ENCODE peak calls at places on chromosome 12, in five cellular contexts. G, H, Z, E and N are unnamed samples.

GRCh38 chr12:104656921-104657320 is 200.2 kb downstream of the CHST11 start:
- DNase-seq in Z (no peak), G (no peak), H (no peak), E (peak; percentile 79), N (no peak)

GRCh38 chr12:3110579-3110978 is 33.4 kb downstream of the TSPAN9 start:
- DNase-seq in E (no peak), H (no peak), G (no peak), Z (no peak), N (no peak)

GRCh38 chr12:55933158-55933798 is 2.3 kb downstream of the DGKA start:
- DNase-seq in H (no peak), G (no peak), E (peak; percentile 32), Z (no peak), N (no peak)

GRCh38 chr12:2893007-2893406 is 2.3 kb downstream of the TULP3 start:
- DNase-seq in E (peak; percentile 96), G (no peak), Z (no peak), H (no peak), N (no peak)

GRCh38 chr12:47954467-47955045 is 8.8 kb upstream of the TMEM106C start:
- DNase-seq in Z (no peak), E (no peak), H (no peak), G (no peak), N (no peak)

GRCh38 chr12:40801861-40802260 is 109.6 kb downstream of the CNTN1 start:
- DNase-seq in Z (no peak), E (no peak), G (no peak), H (no peak), N (no peak)

GRCh38 chr12:124501827-124502226 is 65.6 kb downstream of the NCOR2 start:
- DNase-seq in E (no peak), G (no peak), Z (no peak), H (no peak), N (peak; percentile 35)

GRCh38 chr12:7756993-7757392 is 8.0 kb upstream of the NANOGNB start:
- DNase-seq in E (no peak), G (no peak), H (no peak), Z (no peak), N (no peak)

GRCh38 chr12:49655595-49656236 is 32.4 kb downstream of the PRPF40B start:
- DNase-seq in G (no peak), Z (no peak), H (no peak), E (no peak), N (no peak)

GRCh38 chr12:104219908-104220404 is 4.4 kb downstream of the TXNRD1 start:
- DNase-seq in Z (no peak), G (peak; percentile 44), E (peak; percentile 83), H (no peak), N (no peak)

GRCh38 chr12:75289678-75290200 is 40.4 kb downstream of the CAPS2 start:
- DNase-seq in Z (no peak), G (no peak), E (peak; percentile 52), H (no peak), N (no peak)

GRCh38 chr12:70383484-70383883 is 17.4 kb downstream of the KCNMB4 start:
- DNase-seq in Z (no peak), G (no peak), H (no peak), E (no peak), N (no peak)

GRCh38 chr12:11837318-11837934 is 188.0 kb downstream of the ETV6 start:
- DNase-seq in G (no peak), Z (no peak), H (no peak), E (no peak), N (no peak)

GRCh38 chr12:2052861-2053674 is at the start of gene CACNA1C:
- DNase-seq in E (peak; percentile 57), H (peak; percentile 81), G (no peak), Z (peak; percentile 66), N (peak; percentile 71)

GRCh38 chr12:48972213-48973021 is 882 bp upstream of the WNT10B start:
- DNase-seq in E (no peak), G (no peak), H (no peak), Z (no peak), N (no peak)

GRCh38 chr12:51915003-51915625 is 7.8 kb downstream of the ACVRL1 start:
- DNase-seq in G (no peak), E (no peak), H (no peak), Z (no peak), N (no peak)

GRCh38 chr12:108583971-108584370 is 13.9 kb downstream of the TMEM119 start:
- DNase-seq in H (no peak), G (no peak), E (no peak), Z (no peak), N (no peak)

GRCh38 chr12:67798763-67799162 is 150.2 kb downstream of the DYRK2 start:
- DNase-seq in H (no peak), Z (no peak), G (no peak), E (no peak), N (no peak)

GRCh38 chr12:52615912-52616311 is 2.4 kb downstream of the KRT73 start:
- DNase-seq in E (no peak), G (peak; percentile 24), H (no peak), Z (no peak), N (no peak)

GRCh38 chr12:7068994-7069346 is 8.5 kb downstream of the C1S start:
- DNase-seq in Z (no peak), H (no peak), G (no peak), E (no peak), N (no peak)

GRCh38 chr12:1855241-1855640 is 34.9 kb downstream of the LRTM2 start:
- DNase-seq in E (peak; percentile 29), H (no peak), Z (no peak), G (no peak), N (no peak)

GRCh38 chr12:117646595-117646994 is 285.2 kb upstream of the NOS1 start:
- DNase-seq in Z (no peak), H (peak; percentile 8), G (no peak), E (no peak), N (no peak)

GRCh38 chr12:2291182-2291832 is 238.5 kb downstream of the CACNA1C start:
- DNase-seq in E (peak; percentile 57), H (peak; percentile 47), Z (no peak), G (no peak), N (no peak)

GRCh38 chr12:6791931-6792520 is 2.7 kb downstream of the CD4 start:
- DNase-seq in H (no peak), E (no peak), G (no peak), Z (no peak), N (no peak)

GRCh38 chr12:112939761-112940357 is 1.6 kb downstream of the OAS3 start:
- DNase-seq in H (no peak), G (no peak), E (no peak), Z (no peak), N (no peak)

DNA sequence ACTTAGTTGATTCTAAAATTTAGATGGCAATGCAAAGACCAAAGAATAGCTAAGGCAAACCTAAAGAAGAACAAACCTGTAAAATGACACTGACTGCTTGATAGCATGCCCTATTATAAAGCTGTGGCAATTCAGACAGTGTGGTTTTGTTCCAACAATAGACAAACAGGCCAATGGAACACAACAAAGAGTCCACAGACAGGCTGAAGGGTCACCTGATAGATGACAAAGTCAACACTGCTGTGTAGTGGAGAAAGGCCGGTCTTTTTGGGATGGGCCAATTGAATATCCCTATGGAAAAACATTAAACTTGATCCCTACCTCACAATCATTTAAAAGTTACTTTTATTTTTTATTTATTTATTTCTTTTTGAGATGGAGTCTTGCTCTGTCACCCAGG is 33.8 kb upstream of the SLC25A3 start:
- DNase-seq in G (no peak), Z (no peak), H (no peak), E (no peak), N (no peak)
- TF ChIP-seq CTCF in G (no peak), Z (no peak), H (no peak), E (no peak), N (no peak)

DNA sequence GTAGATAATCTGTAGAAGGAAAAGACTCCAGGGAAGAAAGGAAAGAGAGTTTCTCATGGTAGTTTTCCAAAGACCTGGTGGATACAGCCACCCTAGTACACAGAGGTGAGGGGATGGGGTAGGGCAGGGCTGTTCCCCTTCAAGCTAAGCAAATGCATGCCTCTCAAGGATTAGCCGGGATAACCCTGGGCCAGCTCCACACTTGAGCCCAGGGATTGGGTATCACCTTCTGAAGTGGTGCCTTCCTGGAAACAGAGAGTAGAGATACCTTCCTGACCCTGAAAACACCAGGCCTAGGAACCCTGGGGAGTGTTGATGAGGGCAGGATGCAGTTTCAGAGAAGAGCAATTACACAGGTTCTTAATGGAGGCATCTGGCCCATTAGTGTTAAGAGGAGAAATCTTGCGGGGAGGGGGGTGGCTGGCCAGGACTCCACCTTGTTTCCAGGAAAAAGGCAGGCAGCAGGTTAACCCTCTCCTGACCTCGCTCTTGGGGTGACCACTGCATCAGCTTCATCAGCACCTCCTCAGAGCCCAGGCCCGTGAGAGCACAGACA is 106.9 kb upstream of the TMEM233 start:
- DNase-seq in E (no peak), Z (no peak), H (no peak), G (no peak), N (no peak)
- TF ChIP-seq CTCF in E (no peak), Z (no peak), H (no peak), G (no peak), N (no peak)

DNA sequence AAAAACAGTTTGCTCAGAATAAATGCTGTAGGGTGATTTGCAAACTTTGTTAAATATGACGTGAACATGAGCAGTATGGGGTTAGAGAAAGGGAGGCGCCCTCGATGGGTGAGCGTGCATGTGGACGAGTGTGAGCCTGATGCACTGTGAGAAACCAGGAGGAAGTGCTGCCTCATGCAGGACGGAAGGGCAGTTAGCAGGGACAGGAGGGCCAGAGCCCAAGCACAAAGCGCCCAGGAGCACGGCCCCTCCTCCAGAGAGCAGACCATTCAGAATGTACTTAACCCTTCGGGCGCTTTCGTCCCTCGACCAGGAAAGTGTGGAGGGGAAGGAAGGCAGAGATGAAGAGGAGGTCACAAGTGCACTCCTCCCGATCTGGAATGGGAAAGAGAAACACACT is 44.9 kb downstream of the TCHP start:
- DNase-seq in H (peak; percentile 53), E (peak; percentile 68), G (no peak), Z (no peak), N (peak; percentile 31)
- TF ChIP-seq CTCF in H (no peak), E (no peak), G (no peak), Z (peak; percentile 18), N (peak; percentile 9)

GRCh38 chr12:79514730-79515525 is 175.8 kb downstream of the PAWR start:
- DNase-seq in Z (no peak), E (peak; percentile 25), G (no peak), H (no peak), N (no peak)
- TF ChIP-seq CTCF in Z (no peak), E (no peak), G (no peak), H (no peak), N (no peak)

GRCh38 chr12:121916719-121917118 is 1.7 kb upstream of the CFAP251 start:
- DNase-seq in G (no peak), E (peak; percentile 56), H (peak; percentile 44), Z (no peak), N (no peak)
- TF ChIP-seq CTCF in G (no peak), E (peak; percentile 29), H (peak; percentile 29), Z (peak; percentile 42), N (peak; percentile 46)